ENCODE peak calls at places on chromosomes 7 and 10, in four cellular contexts. H is keratinocyte, V is GM23248, Q is left ventricle myocardium inferior. U is an unnamed sample.

GRCh38 chr7:2247141-2247985 is 5.3 kb downstream of the NUDT1 start:
- DNase-seq in Q (no peak), V (peak; percentile 62), H (no peak), U (peak; percentile 49)

GRCh38 chr10:91434041-91434440 is 23.9 kb downstream of the HECTD2 start:
- DNase-seq in H (no peak), V (peak; percentile 51), Q (no peak), U (no peak)

GRCh38 chr7:75989726-75990388 is 4.5 kb downstream of the TMEM120A start:
- DNase-seq in V (peak; percentile 28), Q (peak; percentile 65), H (no peak), U (no peak)

GRCh38 chr10:31304261-31304970 is 14.6 kb upstream of the ZEB1 start:
- DNase-seq in V (no peak), Q (no peak), H (no peak), U (peak; percentile 48)

GRCh38 chr7:48938539-48938938 is 14.2 kb downstream of the CDC14C start:
- DNase-seq in H (no peak), Q (no peak), V (peak; percentile 31), U (no peak)

GRCh38 chr7:131027287-131027773 is 293.3 kb upstream of the KLF14 start:
- DNase-seq in H (no peak), Q (peak; percentile 50), V (peak; percentile 97), U (peak; percentile 98)

GRCh38 chr10:58373446-58373834 is 11.8 kb upstream of the TFAM start:
- DNase-seq in V (peak; percentile 17), Q (no peak), H (no peak), U (no peak)

GRCh38 chr10:70588255-70588654 is 14.3 kb downstream of the PRF1 start:
- DNase-seq in Q (no peak), H (no peak), V (no peak), U (no peak)

GRCh38 chr10:43598447-43598846 is 7.8 kb upstream of the ZNF485 start:
- DNase-seq in H (no peak), V (peak; percentile 49), Q (peak; percentile 23), U (peak; percentile 28)

GRCh38 chr10:137031-137430 is 1.8 kb downstream of the ZMYND11 start:
- DNase-seq in H (peak; percentile 44), Q (no peak), V (peak; percentile 57), U (peak; percentile 58)

GRCh38 chr7:151351027-151351426 is 9.4 kb downstream of the NUB1 start:
- DNase-seq in H (no peak), V (no peak), Q (no peak), U (no peak)

GRCh38 chr7:149872419-149873073 is 1.2 kb upstream of the ATP6V0E2 start:
- DNase-seq in H (peak; percentile 23), V (peak; percentile 91), Q (peak; percentile 84), U (peak; percentile 85)

GRCh38 chr7:55381187-55381586 is 16.1 kb downstream of the LANCL2 start:
- DNase-seq in Q (no peak), V (no peak), H (no peak), U (no peak)

GRCh38 chr7:102992820-102993531 is 80.2 kb downstream of the LRRC17 start:
- DNase-seq in V (peak; percentile 57), Q (no peak), H (no peak), U (peak; percentile 56)

GRCh38 chr10:18659784-18660561 is 742 bp downstream of the ARL5B start:
- DNase-seq in Q (no peak), H (no peak), V (peak; percentile 71), U (peak; percentile 58)

GRCh38 chr7:157683251-157684156 is 346.7 kb downstream of the DNAJB6 start:
- DNase-seq in Q (no peak), H (no peak), V (no peak), U (no peak)
- H3K4me1 ChIP-seq in Q (peaks cover 30% of the 10 kb centered on the region), H (no peaks in the 10 kb centered on the region), V (no peaks in the 10 kb centered on the region), U (peaks cover 5% of the 10 kb centered on the region)

GRCh38 chr7:121301441-121302213 is 27.2 kb upstream of the WNT16 start:
- DNase-seq in V (no peak), Q (no peak), H (no peak), U (peak; percentile 42)

GRCh38 chr7:121300685-121301084 is 28.1 kb upstream of the WNT16 start:
- DNase-seq in H (no peak), Q (no peak), V (no peak), U (no peak)

GRCh38 chr7:121294448-121294992 is 34.3 kb upstream of the WNT16 start:
- DNase-seq in Q (no peak), V (no peak), H (no peak), U (no peak)

GRCh38 chr7:121298831-121299239 is 30.0 kb upstream of the WNT16 start:
- DNase-seq in H (no peak), V (no peak), Q (no peak), U (no peak)

GRCh38 chr7:121297843-121298242 is 31.0 kb upstream of the WNT16 start:
- DNase-seq in H (no peak), Q (no peak), V (no peak), U (no peak)
- H3K36me3 ChIP-seq in H (no peaks in the 10 kb centered on the region), Q (peaks cover 24% of the 10 kb centered on the region), V (no peaks in the 10 kb centered on the region), U (peaks cover 13% of the 10 kb centered on the region)

GRCh38 chr10:32950457-32951109 is 7.4 kb downstream of the ITGB1 start:
- DNase-seq in V (no peak), Q (no peak), H (no peak), U (no peak)
- H3K4me3 ChIP-seq in V (peak overlapping the region; percentile 84), Q (no peak overlapping the region), H (peak overlapping the region; percentile 18), U (no peak overlapping the region)

DNA sequence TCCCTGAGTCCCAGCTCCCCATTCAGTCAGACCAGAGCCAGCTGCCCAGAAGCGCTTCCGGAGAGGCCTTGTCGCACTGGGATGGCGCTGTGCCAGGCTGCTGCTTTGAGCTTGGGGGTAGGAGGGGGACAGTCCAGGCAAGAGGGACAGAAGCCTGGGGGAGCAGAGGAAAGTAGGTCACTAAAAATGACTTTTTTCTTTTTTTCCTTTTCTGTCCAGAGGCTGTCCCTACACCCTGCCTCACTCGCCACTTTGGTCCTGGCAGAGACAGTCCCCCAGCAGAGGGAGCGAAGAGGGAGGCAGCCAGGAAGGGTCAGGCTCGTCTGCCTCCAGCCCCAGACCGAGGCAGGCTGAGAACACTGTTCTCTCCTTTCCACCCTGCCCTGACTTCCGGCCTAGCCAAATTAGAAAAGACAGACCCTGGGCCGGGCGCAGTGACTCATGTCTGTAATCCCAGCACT is 15.8 kb upstream of the TRIM8 start:
- DNase-seq in H (no peak), V (peak; percentile 53), Q (peak; percentile 78), U (peak; percentile 35)
- H3K4me1 ChIP-seq in H (peaks cover 48% of the 10 kb centered on the region), V (peaks cover 67% of the 10 kb centered on the region), Q (peaks cover 91% of the 10 kb centered on the region), U (peaks cover 92% of the 10 kb centered on the region)

DNA sequence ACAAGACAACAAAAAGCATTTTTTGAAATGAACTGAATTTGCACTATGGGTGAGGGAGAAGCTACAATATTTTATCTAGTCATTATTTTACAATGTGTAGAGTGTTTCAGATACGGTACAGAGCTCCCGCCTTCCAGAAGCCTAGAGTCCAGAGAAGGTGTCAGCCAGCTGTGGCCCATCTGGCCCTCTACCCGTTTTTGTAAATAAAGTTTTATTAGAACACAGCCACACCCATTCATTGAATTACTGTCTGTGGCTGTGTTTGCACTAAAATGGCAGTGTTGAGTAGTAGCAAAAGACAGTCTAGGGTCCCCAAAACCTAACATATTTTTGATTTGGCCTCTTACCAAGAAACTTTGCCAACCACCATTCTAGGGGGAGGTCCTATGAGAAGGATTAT is 162.0 kb downstream of the JCAD start:
- DNase-seq in H (no peak), V (no peak), Q (no peak), U (no peak)
- H3K36me3 ChIP-seq in H (no peaks in the 10 kb centered on the region), V (no peaks in the 10 kb centered on the region), Q (no peaks in the 10 kb centered on the region), U (no peaks in the 10 kb centered on the region)

GRCh38 chr10:97849101-97849490 is 547 bp upstream of the GOLGA7B start:
- DNase-seq in V (no peak), Q (no peak), H (no peak), U (no peak)
- H3K4me3 ChIP-seq in V (no peak overlapping the region), Q (peak overlapping the region; percentile 66), H (peak overlapping the region; percentile 67), U (no peak overlapping the region)

GRCh38 chr7:16936626-16937422 is 55.0 kb upstream of the AGR3 start:
- DNase-seq in Q (no peak), H (no peak), V (no peak), U (no peak)
- H3K4me1 ChIP-seq in Q (no peaks in the 10 kb centered on the region), H (peaks cover 22% of the 10 kb centered on the region), V (peaks cover 11% of the 10 kb centered on the region), U (peaks cover 5% of the 10 kb centered on the region)

DNA sequence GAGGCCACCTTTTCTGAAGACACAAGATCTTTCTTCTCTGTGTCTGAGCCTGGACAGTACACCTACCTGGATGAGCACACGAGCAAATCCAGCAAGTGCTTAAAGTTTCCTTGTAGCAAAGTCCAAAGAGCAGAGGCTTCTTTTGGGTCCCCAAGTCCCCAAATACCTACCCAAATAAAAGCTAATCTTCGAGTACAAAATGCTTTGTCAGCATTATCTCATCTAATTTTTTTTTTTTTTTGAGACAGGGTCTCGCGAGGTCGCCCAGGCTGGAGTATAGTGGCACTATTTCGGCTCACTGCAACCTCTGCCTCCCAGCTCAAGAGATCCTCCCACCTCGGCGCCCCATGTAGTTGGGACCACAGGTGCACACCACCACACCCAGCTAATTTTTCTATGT is 24.6 kb downstream of the MYOF start:
- DNase-seq in V (no peak), Q (no peak), H (no peak), U (no peak)
- H3K36me3 ChIP-seq in V (peaks cover 43% of the 10 kb centered on the region), Q (peaks cover 2% of the 10 kb centered on the region), H (peaks cover 38% of the 10 kb centered on the region), U (peaks cover 40% of the 10 kb centered on the region)

DNA sequence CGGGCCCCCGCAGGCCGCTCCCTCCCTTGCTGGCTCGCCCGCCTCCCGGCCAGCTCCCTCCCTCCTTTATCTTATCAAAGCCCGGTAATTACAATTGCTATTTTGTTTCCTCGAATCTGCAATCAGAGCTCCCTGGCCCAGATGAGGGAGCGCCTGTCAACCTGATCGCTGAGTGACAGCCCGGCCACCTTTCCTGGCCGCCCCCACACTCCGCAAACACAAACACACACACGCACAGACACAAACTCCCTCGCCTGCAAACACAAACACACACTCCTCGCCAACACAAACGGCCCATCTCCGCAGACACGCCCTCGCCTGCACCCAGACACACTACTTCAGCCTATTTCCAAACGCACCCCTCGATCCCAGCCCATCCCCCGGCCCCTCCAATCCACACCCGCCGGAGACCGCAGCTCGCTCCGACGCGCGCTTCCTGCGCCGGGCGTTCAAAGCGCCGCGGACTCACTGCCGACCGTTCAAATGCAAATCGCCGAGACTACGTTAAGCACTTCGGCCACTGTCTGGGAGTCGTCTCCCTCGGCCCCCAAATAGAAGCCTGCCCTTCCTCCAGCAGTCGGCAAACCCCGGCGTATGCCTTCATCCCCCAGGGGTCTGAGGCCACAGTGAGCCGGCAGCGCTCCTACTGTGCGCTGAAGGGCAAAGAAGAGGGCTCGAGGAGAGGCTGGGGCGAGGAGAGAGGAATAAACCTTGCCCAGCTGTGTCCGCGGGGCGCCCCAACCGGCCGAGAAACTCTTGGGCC is 3.0 kb upstream of the FGF8 start:
- DNase-seq in H (no peak), Q (no peak), V (peak; percentile 60), U (no peak)
- H3K4me3 ChIP-seq in H (peak overlapping the region; percentile 56), Q (peak overlapping the region; percentile 64), V (peak overlapping the region; percentile 54), U (peak overlapping the region; percentile 74)

U was measured in adipocyte.